ENCODE peak calls at places on chromosomes 4 and X, in seven cellular contexts. F, H, Q, K, N, U and D are unnamed samples.

GRCh38 chr4:13920111-13920875 is 292.8 kb upstream of the BOD1L1 start:
- DNase-seq in F (no peak), N (no peak), Q (no peak), H (no peak), K (peak; percentile 39), U (no peak), D (no peak)

GRCh38 chr4:1240721-1241465 is 8.0 kb downstream of the CTBP1 start:
- DNase-seq in K (no peak), Q (no peak), U (no peak), N (no peak), F (no peak), H (no peak), D (peak; percentile 52)

GRCh38 chrX:52852110-52852872 is 15.6 kb downstream of the XAGE3 start:
- DNase-seq in K (no peak), U (no peak), Q (no peak), H (no peak), F (no peak), N (no peak), D (no peak)

GRCh38 chrX:12548746-12549145 is 242.5 kb upstream of the PRPS2 start:
- DNase-seq in H (peak; percentile 48), F (no peak), U (no peak), Q (no peak), N (no peak), K (peak; percentile 19), D (no peak)

GRCh38 chr4:133379681-133380438 is 230.8 kb downstream of the PCDH10 start:
- DNase-seq in F (no peak), U (no peak), N (no peak), H (no peak), K (no peak), Q (no peak), D (no peak)

GRCh38 chrX:79515529-79515928 is 148.4 kb upstream of the ITM2A start:
- DNase-seq in K (no peak), F (no peak), H (no peak), N (no peak), Q (no peak), U (no peak), D (no peak)

GRCh38 chr4:104574371-104574770 is 79.7 kb upstream of the CXXC4 start:
- DNase-seq in F (no peak), H (no peak), N (no peak), K (no peak), Q (no peak), U (no peak), D (no peak)

GRCh38 chrX:46407036-46407752 is 138.0 kb downstream of the ZNF674 start:
- DNase-seq in K (no peak), Q (no peak), U (no peak), N (no peak), H (no peak), F (no peak), D (no peak)

GRCh38 chrX:154373340-154374306 is 811 bp downstream of the FLNA start:
- DNase-seq in H (peak; percentile 90), F (peak; percentile 32), U (no peak), N (no peak), K (peak; percentile 88), Q (no peak), D (peak; percentile 90)

GRCh38 chrX:71366674-71367256 is 608 bp downstream of the TAF1 start:
- DNase-seq in K (peak; percentile 23), F (peak; percentile 3), H (peak; percentile 10), Q (no peak), U (peak; percentile 2), N (peak; percentile 11), D (no peak)

GRCh38 chr4:48831532-48832015 is 686 bp downstream of the OCIAD1 start:
- DNase-seq in F (no peak), H (no peak), K (no peak), U (no peak), N (no peak), Q (no peak), D (no peak)

GRCh38 chr4:140057693-140058092 is 96.3 kb downstream of the MAML3 start:
- DNase-seq in N (no peak), K (no peak), H (no peak), U (no peak), F (no peak), Q (no peak), D (no peak)

GRCh38 chr4:16224669-16225068 is 1.6 kb downstream of the TAPT1 start:
- DNase-seq in H (no peak), Q (no peak), U (no peak), F (no peak), N (no peak), K (no peak), D (no peak)

GRCh38 chr4:17276821-17277220 is 235.1 kb downstream of the QDPR start:
- DNase-seq in N (no peak), U (no peak), F (peak; percentile 21), Q (no peak), H (peak; percentile 44), K (no peak), D (no peak)

GRCh38 chrX:18961686-18962085 is 22.2 kb downstream of the PHKA2 start:
- DNase-seq in N (no peak), K (no peak), F (no peak), H (no peak), U (no peak), Q (no peak), D (no peak)

GRCh38 chr4:100695871-100696270 is 178.0 kb upstream of the EMCN start:
- DNase-seq in Q (no peak), H (no peak), N (no peak), K (no peak), F (no peak), U (no peak), D (no peak)

GRCh38 chr4:154822775-154823174 is 41.7 kb downstream of the RBM46 start:
- DNase-seq in U (no peak), K (no peak), Q (no peak), N (no peak), H (no peak), F (no peak), D (no peak)